ENCODE peak calls at places on chromosomes 11 and 22, in four cellular contexts. I, Y, M and W are unnamed samples.
A peak's percentile ranks its signal among the peaks of the same experiment; 100 is the strongest.

GRCh38 chr11:43735931-43736330 is 55.4 kb downstream of the HSD17B12 start:
- DNase-seq in I (no peak), Y (no peak), M (no peak), W (no peak)

GRCh38 chr11:130762342-130763037 is 153.8 kb downstream of the SNX19 start:
- DNase-seq in I (no peak), Y (no peak), M (no peak), W (no peak)

GRCh38 chr11:127587511-127587910 is 586.9 kb upstream of the KIRREL3 start:
- DNase-seq in I (peak; percentile 24), Y (no peak), M (no peak), W (no peak)

GRCh38 chr22:49215840-49216239 is 611.8 kb downstream of the BRD1 start:
- DNase-seq in I (no peak), Y (no peak), M (no peak), W (no peak)

GRCh38 chr22:49235463-49236300 is 592.0 kb downstream of the BRD1 start:
- DNase-seq in I (no peak), Y (no peak), M (no peak), W (no peak)

GRCh38 chr22:35313311-35314121 is 13.8 kb downstream of the TOM1 start:
- DNase-seq in I (no peak), Y (no peak), M (no peak), W (no peak)

GRCh38 chr11:112321521-112322172 is 61.0 kb upstream of the PLET1 start:
- DNase-seq in I (no peak), Y (no peak), M (peak; percentile 47), W (peak; percentile 98)

GRCh38 chr11:132734217-132734616 is 798.1 kb downstream of the OPCML start:
- DNase-seq in I (no peak), Y (no peak), M (no peak), W (no peak)

GRCh38 chr11:88050247-88050646 is 125.0 kb downstream of the RAB38 start:
- DNase-seq in I (no peak), Y (no peak), M (no peak), W (no peak)

GRCh38 chr11:6724013-6724412 is 40.9 kb upstream of the MRPL17 start:
- DNase-seq in I (no peak), Y (no peak), M (no peak), W (no peak)

GRCh38 chr22:31490496-31490925 is 869 bp upstream of the EIF4ENIF1 start:
- DNase-seq in I (peak; percentile 58), Y (peak; percentile 15), M (peak; percentile 97), W (peak; percentile 83)

GRCh38 chr11:20103281-20103680 is 57.0 kb downstream of the DBX1 start:
- DNase-seq in I (no peak), Y (no peak), M (no peak), W (no peak)

GRCh38 chr22:38467904-38468760 is at the start of gene KDELR3:
- DNase-seq in I (peak; percentile 80), Y (peak; percentile 93), M (no peak), W (no peak)

GRCh38 chr11:74453373-74453975 is 13.9 kb downstream of the KCNE3 start:
- DNase-seq in I (peak; percentile 63), Y (peak; percentile 73), M (peak; percentile 9), W (peak; percentile 50)

GRCh38 chr11:70532728-70533127 is 134.4 kb downstream of the CTTN start:
- DNase-seq in I (peak; percentile 21), Y (no peak), M (no peak), W (no peak)

GRCh38 chr22:25668437-25668836 is 73.6 kb upstream of the MYO18B start:
- DNase-seq in I (peak; percentile 55), Y (no peak), M (no peak), W (no peak)

GRCh38 chr11:111520565-111520964 is 6.0 kb downstream of the HOATZ start:
- DNase-seq in I (no peak), Y (no peak), M (no peak), W (no peak)

GRCh38 chr22:46323126-46323525 is 12.4 kb upstream of the TRMU start:
- DNase-seq in I (no peak), Y (no peak), M (no peak), W (no peak)

GRCh38 chr11:27505781-27506180 is 788 bp downstream of the LIN7C start:
- DNase-seq in I (no peak), Y (no peak), M (no peak), W (no peak)

DNA sequence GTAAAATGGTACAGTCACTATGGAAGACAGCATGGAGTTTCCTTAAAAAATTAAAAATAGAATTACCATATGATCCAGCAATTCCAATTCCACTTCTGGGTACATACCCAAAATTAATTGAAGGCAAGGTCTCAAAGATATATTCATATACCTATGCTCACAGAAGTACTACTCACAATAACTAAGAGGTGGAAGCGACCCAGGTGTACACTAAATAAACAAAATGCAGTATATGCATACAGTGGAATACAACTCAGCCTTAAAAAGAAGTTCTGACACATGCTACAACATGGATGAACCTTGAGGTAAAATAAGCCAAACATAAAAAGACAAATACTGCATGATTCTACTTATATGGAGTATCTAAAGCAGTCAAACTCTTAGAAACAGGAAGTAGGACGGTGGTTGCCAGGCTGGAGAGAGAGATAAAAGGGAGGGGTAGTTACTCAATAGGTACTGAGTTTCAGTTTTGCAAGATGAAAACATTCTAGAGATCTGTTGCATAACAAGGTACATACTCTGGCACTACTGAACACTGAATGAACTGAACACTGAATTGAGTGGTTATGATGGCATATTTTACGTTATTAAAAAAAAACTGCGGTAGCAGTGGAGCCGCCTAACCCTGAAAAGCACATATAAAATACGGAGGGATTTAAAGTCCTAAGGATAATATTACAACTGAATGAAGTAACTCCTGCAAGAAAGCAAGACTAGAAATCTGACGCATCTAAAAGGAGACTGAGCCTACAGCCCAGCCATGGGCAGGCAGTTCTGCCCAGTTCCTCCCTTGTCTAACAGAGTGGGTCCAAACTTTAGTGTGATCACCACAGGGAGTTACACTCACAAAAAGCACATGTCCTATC is 12.8 kb downstream of the DGCR2 start:
- DNase-seq in I (no peak), Y (peak; percentile 57), M (peak; percentile 55), W (peak; percentile 90)
- TF ChIP-seq GABPA in I (no peak), Y (peak; percentile 81), M (no peak), W (peak; percentile 36)

DNA sequence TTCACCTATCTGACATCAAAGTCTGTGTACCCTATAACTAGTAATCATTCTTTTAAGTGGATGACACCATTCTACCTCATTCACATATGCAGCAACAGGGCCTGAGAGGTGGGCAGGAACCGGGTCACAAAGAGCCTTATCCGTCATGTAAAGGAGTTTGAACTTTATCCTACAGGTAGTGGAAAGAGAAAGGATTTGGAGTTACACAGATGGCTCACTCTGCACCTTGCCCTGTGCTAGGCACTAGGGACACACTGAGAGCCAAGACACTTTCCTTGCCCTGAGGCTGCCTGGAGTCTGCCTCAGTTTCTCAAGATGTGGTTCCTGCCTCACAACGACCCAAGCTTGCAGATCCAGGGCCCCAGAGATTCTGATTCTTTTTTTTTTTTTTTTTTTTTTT is 14.3 kb upstream of the ACER3 start:
- DNase-seq in I (no peak), Y (no peak), M (no peak), W (no peak)
- TF ChIP-seq POLR2AphosphoS5 in I (no peak), Y (no peak), M (no peak), W (no peak)

GRCh38 chr11:17412488-17413180 is 24.2 kb upstream of the KCNJ11 start:
- DNase-seq in I (no peak), Y (no peak), M (no peak), W (no peak)
- TF ChIP-seq GABPA in I (no peak), Y (no peak), M (no peak), W (no peak)

DNA sequence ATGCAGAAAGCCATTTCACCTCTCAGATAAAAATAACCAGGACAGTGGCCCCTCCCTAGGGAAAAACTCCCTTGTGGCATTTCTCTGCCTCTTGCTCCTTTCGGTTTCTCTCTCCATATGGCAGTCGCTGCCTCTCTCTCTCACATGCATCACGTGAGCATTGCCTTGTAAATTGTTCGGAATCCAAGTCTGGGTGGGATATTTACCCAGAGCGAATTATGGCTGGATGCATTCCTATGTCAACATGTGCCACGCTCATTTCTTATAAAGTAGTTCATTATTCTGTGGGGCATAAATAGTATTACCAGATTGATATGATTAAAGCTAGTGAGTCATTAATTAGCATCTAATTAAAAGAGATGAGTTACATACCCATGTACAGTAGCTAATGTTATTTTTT is 392.9 kb downstream of the INSC start:
- DNase-seq in I (no peak), Y (no peak), M (no peak), W (no peak)
- TF ChIP-seq POLR2AphosphoS5 in I (no peak), Y (no peak), M (no peak), W (no peak)

DNA sequence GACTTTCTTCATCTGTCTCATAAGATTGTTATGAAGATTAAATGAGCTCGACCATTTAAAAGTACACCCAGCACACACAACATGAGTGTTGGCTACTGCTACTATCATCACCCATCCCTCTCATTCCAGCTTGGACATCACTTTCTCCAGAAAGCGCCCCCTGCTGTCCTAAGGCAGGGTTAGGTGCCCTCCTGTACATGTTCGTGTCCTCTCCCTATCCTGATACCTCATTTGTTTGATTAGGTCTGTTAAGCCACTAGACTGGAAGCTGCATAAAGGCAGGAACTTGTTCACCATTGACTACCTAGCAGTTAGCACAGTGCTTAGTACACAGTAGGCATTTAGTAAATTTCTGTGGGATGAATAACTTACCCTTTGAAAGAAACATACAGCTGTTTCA is 85.5 kb downstream of the ENTHD1 start:
- DNase-seq in I (peak; percentile 4), Y (peak; percentile 20), M (no peak), W (no peak)
- TF ChIP-seq GABPA in I (no peak), Y (no peak), M (no peak), W (no peak)

GRCh38 chr22:44090571-44090905 is 66.4 kb downstream of the PARVB start:
- DNase-seq in I (no peak), Y (no peak), M (no peak), W (no peak)

GRCh38 chr22:44088976-44089570 is 65.0 kb downstream of the PARVB start:
- DNase-seq in I (no peak), Y (no peak), M (no peak), W (no peak)

GRCh38 chr22:44091021-44091721 is 67.1 kb downstream of the PARVB start:
- DNase-seq in I (peak; percentile 59), Y (peak; percentile 20), M (no peak), W (no peak)

GRCh38 chr22:44091751-44092150 is 67.6 kb downstream of the PARVB start:
- DNase-seq in I (no peak), Y (no peak), M (no peak), W (no peak)

DNA sequence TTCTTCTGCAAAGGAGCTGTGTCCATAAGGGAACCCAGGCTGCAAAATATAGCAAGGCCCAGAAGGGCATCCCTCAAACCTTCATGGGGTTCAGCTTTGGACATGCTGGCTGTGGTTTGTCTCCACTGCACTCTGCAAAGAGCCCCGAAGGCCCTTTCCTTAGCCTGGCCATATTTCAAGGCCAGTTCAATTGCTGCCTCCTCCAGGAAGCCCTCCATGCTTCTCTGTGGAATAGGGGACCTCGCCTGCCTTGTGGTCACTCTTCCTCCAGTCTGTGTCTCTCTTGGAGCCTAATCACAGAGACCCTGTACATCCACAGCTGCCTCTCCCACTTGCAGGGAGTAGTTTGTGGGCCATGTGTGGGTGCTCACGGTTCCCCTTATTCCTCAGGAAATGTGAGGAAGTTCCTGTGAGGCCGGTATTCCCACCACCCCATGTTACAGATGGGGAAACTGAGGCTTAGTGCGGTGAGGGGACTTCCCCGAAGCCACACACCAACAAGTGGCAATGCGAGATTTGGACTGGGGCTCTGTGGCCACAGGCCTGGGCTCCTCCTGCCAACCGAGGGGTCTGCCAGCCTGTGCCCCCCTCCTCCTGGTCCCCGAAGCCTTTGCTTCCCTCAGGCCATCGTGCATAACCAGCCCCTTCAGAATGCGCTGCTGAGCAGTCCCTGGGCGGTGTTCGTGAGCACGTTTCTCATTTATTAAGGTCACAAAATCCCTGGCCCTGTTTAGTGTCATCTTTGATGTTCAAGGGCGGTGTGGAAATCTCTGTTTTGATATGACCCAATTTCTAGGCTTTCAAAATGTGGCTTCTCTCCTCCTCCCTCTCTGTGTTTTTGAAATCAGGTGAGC is 65.8 kb downstream of the PARVB start:
- DNase-seq in I (no peak), Y (no peak), M (no peak), W (no peak)
- TF ChIP-seq POLR2AphosphoS5 in I (no peak), Y (no peak), M (no peak), W (no peak)